ENCODE peak calls at places on chromosomes 6 and 20, in eight cellular contexts. One of them, this sample, is unnamed.

GRCh38 chr6:150775804-150776203 is 89.7 kb upstream of the MTHFD1L start:
- DNase-seq in lower leg skin: no peak
- DNase-seq in cardiac fibroblast: no peak
- DNase-seq in IMR-90: no peak
- DNase-seq in foreskin keratinocyte: no peak
- DNase-seq in A673: no peak
- DNase-seq in epithelial cell of proximal tubule: no peak
- DNase-seq in AG10803: no peak
- DNase-seq in this sample: no peak

GRCh38 chr6:168264593-168265335 is 54.8 kb downstream of the DACT2 start:
- DNase-seq in epithelial cell of proximal tubule: no peak
- DNase-seq in lower leg skin: peak; percentile 66
- DNase-seq in foreskin keratinocyte: peak; percentile 69
- DNase-seq in A673: no peak
- DNase-seq in IMR-90: no peak
- DNase-seq in cardiac fibroblast: peak; percentile 21
- DNase-seq in AG10803: no peak
- DNase-seq in this sample: no peak

GRCh38 chr6:143579703-143580102 is 68.2 kb upstream of the FUCA2 start:
- DNase-seq in lower leg skin: peak; percentile 90
- DNase-seq in IMR-90: peak; percentile 95
- DNase-seq in cardiac fibroblast: peak; percentile 86
- DNase-seq in epithelial cell of proximal tubule: no peak
- DNase-seq in foreskin keratinocyte: peak; percentile 81
- DNase-seq in A673: no peak
- DNase-seq in AG10803: peak; percentile 93
- DNase-seq in this sample: peak; percentile 64

GRCh38 chr6:38982470-38982869 is 66.1 kb upstream of the GLP1R start:
- DNase-seq in lower leg skin: no peak
- DNase-seq in epithelial cell of proximal tubule: no peak
- DNase-seq in cardiac fibroblast: no peak
- DNase-seq in foreskin keratinocyte: no peak
- DNase-seq in AG10803: no peak
- DNase-seq in A673: no peak
- DNase-seq in IMR-90: no peak
- DNase-seq in this sample: no peak

GRCh38 chr6:139436521-139437348 is 62.3 kb upstream of the CITED2 start:
- DNase-seq in cardiac fibroblast: peak; percentile 29
- DNase-seq in A673: no peak
- DNase-seq in epithelial cell of proximal tubule: peak; percentile 91
- DNase-seq in AG10803: peak; percentile 55
- DNase-seq in lower leg skin: no peak
- DNase-seq in foreskin keratinocyte: peak; percentile 77
- DNase-seq in IMR-90: no peak
- DNase-seq in this sample: peak; percentile 55

GRCh38 chr20:35828434-35828833 is 56.6 kb downstream of the PHF20 start:
- DNase-seq in A673: no peak
- DNase-seq in foreskin keratinocyte: no peak
- DNase-seq in IMR-90: no peak
- DNase-seq in AG10803: no peak
- DNase-seq in cardiac fibroblast: no peak
- DNase-seq in lower leg skin: peak; percentile 46
- DNase-seq in epithelial cell of proximal tubule: no peak
- DNase-seq in this sample: no peak

GRCh38 chr20:38286586-38287502 is 17.1 kb upstream of the BPI start:
- DNase-seq in foreskin keratinocyte: no peak
- DNase-seq in epithelial cell of proximal tubule: no peak
- DNase-seq in A673: no peak
- DNase-seq in cardiac fibroblast: no peak
- DNase-seq in lower leg skin: peak; percentile 72
- DNase-seq in AG10803: no peak
- DNase-seq in IMR-90: no peak
- DNase-seq in this sample: no peak

GRCh38 chr6:56637640-56638039 is 5.0 kb downstream of the DST start:
- DNase-seq in lower leg skin: no peak
- DNase-seq in cardiac fibroblast: peak; percentile 87
- DNase-seq in IMR-90: peak; percentile 80
- DNase-seq in A673: peak; percentile 75
- DNase-seq in foreskin keratinocyte: peak; percentile 57
- DNase-seq in epithelial cell of proximal tubule: no peak
- DNase-seq in AG10803: peak; percentile 82
- DNase-seq in this sample: peak; percentile 30

GRCh38 chr6:13046084-13046483 is 282.3 kb downstream of the TBC1D7 start:
- DNase-seq in foreskin keratinocyte: no peak
- DNase-seq in lower leg skin: no peak
- DNase-seq in epithelial cell of proximal tubule: no peak
- DNase-seq in AG10803: no peak
- DNase-seq in cardiac fibroblast: no peak
- DNase-seq in A673: no peak
- DNase-seq in IMR-90: no peak
- DNase-seq in this sample: no peak

GRCh38 chr6:13048113-13048512 is 280.2 kb downstream of the TBC1D7 start:
- DNase-seq in cardiac fibroblast: no peak
- DNase-seq in foreskin keratinocyte: peak; percentile 64
- DNase-seq in lower leg skin: no peak
- DNase-seq in AG10803: no peak
- DNase-seq in epithelial cell of proximal tubule: no peak
- DNase-seq in IMR-90: no peak
- DNase-seq in A673: no peak
- DNase-seq in this sample: no peak

GRCh38 chr6:13053080-13053479 is 275.3 kb downstream of the TBC1D7 start:
- DNase-seq in cardiac fibroblast: peak; percentile 13
- DNase-seq in epithelial cell of proximal tubule: no peak
- DNase-seq in A673: no peak
- DNase-seq in IMR-90: no peak
- DNase-seq in AG10803: no peak
- DNase-seq in foreskin keratinocyte: no peak
- DNase-seq in lower leg skin: no peak
- DNase-seq in this sample: no peak

GRCh38 chr6:13045676-13046075 is 282.7 kb downstream of the TBC1D7 start:
- DNase-seq in IMR-90: no peak
- DNase-seq in cardiac fibroblast: no peak
- DNase-seq in lower leg skin: no peak
- DNase-seq in foreskin keratinocyte: no peak
- DNase-seq in A673: no peak
- DNase-seq in AG10803: no peak
- DNase-seq in epithelial cell of proximal tubule: no peak
- DNase-seq in this sample: no peak

DNA sequence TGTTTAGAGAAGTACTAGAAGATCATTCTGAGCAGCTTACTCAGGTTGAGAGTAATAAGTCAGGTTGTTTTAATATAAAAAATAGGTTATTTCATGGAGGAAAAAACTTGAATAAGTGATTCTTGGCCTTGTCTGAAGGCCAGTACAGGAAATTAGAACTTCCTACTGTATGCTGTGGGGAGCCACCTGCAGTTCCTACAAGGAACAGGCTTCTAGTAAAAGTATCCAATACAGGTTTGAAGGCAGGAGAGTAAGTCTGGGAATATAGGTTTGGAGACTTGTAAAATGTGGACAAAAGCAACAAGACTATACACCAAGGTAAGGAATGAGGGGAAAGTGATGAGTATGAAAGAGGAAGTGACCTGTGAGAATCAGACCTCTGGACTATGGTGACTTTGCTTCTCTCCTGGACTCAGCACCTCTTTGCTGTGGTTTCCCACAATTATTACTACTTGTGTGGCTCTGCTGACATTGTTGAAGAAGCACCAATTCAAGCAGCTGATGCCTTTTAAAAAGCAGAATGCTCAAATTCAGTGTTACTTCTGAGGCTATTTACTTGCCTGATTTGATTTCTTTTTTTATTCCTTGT is 278.6 kb downstream of the TBC1D7 start:
- DNase-seq in A673: no peak
- DNase-seq in IMR-90: no peak
- DNase-seq in lower leg skin: no peak
- DNase-seq in cardiac fibroblast: no peak
- DNase-seq in epithelial cell of proximal tubule: no peak
- DNase-seq in foreskin keratinocyte: no peak
- DNase-seq in AG10803: no peak
- DNase-seq in this sample: no peak
- TF ChIP-seq CTCF in A673: no peak
- TF ChIP-seq CTCF in IMR-90: no peak
- TF ChIP-seq CTCF in lower leg skin: no peak
- TF ChIP-seq CTCF in cardiac fibroblast: no peak
- TF ChIP-seq CTCF in epithelial cell of proximal tubule: peak; percentile 46
- TF ChIP-seq CTCF in foreskin keratinocyte: peak; percentile 25
- TF ChIP-seq CTCF in AG10803: no peak
- TF ChIP-seq CTCF in this sample: no peak

DNA sequence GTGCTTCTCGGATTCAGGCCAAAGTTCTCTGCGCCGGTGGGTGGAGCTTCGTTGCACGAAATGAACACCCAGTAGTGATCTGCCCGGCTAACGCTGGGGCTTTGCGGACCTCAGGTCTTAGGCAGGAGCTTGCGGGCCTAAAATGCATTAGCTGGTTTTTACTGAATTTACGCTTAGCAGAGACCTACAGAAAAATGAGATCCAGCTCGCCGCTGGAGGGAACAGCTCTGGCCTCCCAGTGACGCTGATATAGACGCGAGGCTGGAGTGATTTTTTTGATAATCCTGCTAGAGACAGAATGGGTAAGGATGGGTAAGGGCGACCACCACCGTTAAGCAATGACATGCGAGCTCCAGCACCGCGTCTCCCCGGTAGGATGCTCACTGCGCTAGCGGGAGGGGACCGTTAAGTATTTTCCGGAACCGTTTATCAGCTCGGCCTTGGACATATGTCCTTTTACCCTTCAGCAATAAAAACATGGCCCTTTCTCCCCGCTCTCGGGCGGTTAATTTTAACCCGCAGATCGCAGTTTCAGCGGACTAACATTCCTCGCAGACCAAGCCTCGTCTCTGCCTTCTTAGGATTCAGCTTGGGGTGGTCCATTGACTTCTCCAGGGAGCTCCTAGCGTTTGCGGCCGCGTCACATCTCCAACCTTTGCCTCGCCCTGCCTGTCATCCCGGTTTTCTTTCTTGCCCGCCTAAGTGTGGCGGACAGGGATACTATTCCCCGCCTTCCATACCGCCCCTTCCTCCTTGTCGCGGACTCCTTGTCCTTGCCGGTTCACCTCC is 109.3 kb downstream of the GPX5 start:
- DNase-seq in foreskin keratinocyte: peak; percentile 22
- DNase-seq in lower leg skin: no peak
- DNase-seq in AG10803: no peak
- DNase-seq in A673: peak; percentile 47
- DNase-seq in epithelial cell of proximal tubule: no peak
- DNase-seq in IMR-90: no peak
- DNase-seq in cardiac fibroblast: peak; percentile 20
- DNase-seq in this sample: peak; percentile 15
- TF ChIP-seq CTCF in foreskin keratinocyte: no peak
- TF ChIP-seq CTCF in lower leg skin: no peak
- TF ChIP-seq CTCF in AG10803: no peak
- TF ChIP-seq CTCF in A673: no peak
- TF ChIP-seq CTCF in epithelial cell of proximal tubule: no peak
- TF ChIP-seq CTCF in IMR-90: no peak
- TF ChIP-seq CTCF in cardiac fibroblast: no peak
- TF ChIP-seq CTCF in this sample: no peak

GRCh38 chr6:26319405-26320128 is 45.4 kb upstream of the BTN3A2 start:
- DNase-seq in A673: no peak
- DNase-seq in lower leg skin: no peak
- DNase-seq in cardiac fibroblast: no peak
- DNase-seq in AG10803: no peak
- DNase-seq in foreskin keratinocyte: no peak
- DNase-seq in IMR-90: no peak
- DNase-seq in epithelial cell of proximal tubule: no peak
- DNase-seq in this sample: no peak
- TF ChIP-seq CTCF in A673: no peak
- TF ChIP-seq CTCF in lower leg skin: no peak
- TF ChIP-seq CTCF in cardiac fibroblast: no peak
- TF ChIP-seq CTCF in AG10803: no peak
- TF ChIP-seq CTCF in foreskin keratinocyte: peak; percentile 3
- TF ChIP-seq CTCF in IMR-90: no peak
- TF ChIP-seq CTCF in epithelial cell of proximal tubule: no peak
- TF ChIP-seq CTCF in this sample: no peak

GRCh38 chr20:57708694-57709673 is 831 bp downstream of the PMEPA1 start:
- DNase-seq in cardiac fibroblast: peak; percentile 17
- DNase-seq in IMR-90: peak; percentile 19
- DNase-seq in AG10803: no peak
- DNase-seq in A673: peak; percentile 22
- DNase-seq in lower leg skin: peak; percentile 93
- DNase-seq in foreskin keratinocyte: no peak
- DNase-seq in epithelial cell of proximal tubule: no peak
- DNase-seq in this sample: no peak

GRCh38 chr20:57710841-57711240 is 1.0 kb upstream of the PMEPA1 start:
- DNase-seq in IMR-90: no peak
- DNase-seq in cardiac fibroblast: no peak
- DNase-seq in A673: no peak
- DNase-seq in AG10803: no peak
- DNase-seq in foreskin keratinocyte: no peak
- DNase-seq in lower leg skin: no peak
- DNase-seq in epithelial cell of proximal tubule: no peak
- DNase-seq in this sample: no peak

GRCh38 chr20:57711311-57711712 is 1.5 kb upstream of the PMEPA1 start:
- DNase-seq in epithelial cell of proximal tubule: no peak
- DNase-seq in A673: no peak
- DNase-seq in lower leg skin: no peak
- DNase-seq in AG10803: no peak
- DNase-seq in cardiac fibroblast: no peak
- DNase-seq in IMR-90: no peak
- DNase-seq in foreskin keratinocyte: no peak
- DNase-seq in this sample: no peak

GRCh38 chr20:57711826-57712225 is 2.0 kb upstream of the PMEPA1 start:
- DNase-seq in AG10803: no peak
- DNase-seq in foreskin keratinocyte: no peak
- DNase-seq in epithelial cell of proximal tubule: no peak
- DNase-seq in IMR-90: no peak
- DNase-seq in cardiac fibroblast: no peak
- DNase-seq in A673: no peak
- DNase-seq in lower leg skin: no peak
- DNase-seq in this sample: no peak

DNA sequence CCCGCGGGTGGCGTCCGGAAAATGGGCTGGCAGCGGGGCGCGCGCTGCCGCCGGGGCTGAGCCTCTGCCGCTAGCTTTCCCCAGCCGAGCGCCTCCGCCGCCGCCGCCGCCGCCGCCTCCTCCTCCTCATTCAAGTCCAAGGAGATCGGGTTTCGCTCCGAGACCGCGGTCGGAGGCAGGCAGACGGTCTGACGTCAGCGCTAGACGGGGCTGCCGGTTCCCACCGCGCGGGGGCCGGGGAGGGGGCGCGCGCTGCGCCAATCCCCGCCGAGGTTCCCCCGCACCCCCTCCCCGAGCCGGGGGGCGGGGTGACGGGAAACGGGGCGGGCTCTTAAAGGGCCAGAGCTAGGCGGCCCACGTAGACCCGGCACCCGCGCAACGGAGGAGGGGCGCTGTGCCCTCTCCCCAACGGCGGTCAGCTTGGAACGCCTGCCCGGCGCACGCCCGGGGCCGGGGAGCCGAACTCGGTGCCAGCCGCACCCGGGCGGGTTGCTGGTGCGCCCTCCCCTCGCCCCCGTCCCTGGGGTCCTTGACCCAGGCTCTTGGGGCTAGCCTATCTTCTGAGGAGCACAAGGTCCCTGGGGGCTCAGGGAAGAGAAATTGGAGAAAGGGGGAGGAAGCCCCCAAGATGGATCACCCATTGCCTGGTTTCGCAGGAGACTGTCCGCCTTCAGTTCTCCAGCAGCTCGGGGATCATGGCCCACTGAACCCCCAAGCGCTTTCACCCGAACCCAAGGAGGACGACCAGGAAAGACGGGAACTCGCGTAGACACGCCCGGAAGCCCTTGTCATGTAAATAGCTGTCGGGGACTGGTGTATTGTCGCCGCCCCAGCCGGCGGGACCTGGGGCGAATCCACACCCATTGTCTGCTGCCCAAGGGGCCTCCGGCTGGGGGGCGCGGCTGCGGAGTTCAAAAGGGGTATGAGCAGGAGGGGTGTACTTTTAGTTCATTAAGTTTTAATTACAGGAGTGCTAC is at the start of gene PMEPA1:
- DNase-seq in cardiac fibroblast: peak; percentile 97
- DNase-seq in A673: peak; percentile 97
- DNase-seq in IMR-90: peak; percentile 95
- DNase-seq in epithelial cell of proximal tubule: no peak
- DNase-seq in lower leg skin: peak; percentile 98
- DNase-seq in foreskin keratinocyte: peak; percentile 88
- DNase-seq in AG10803: peak; percentile 96
- DNase-seq in this sample: peak; percentile 99
- TF ChIP-seq CTCF in cardiac fibroblast: no peak
- TF ChIP-seq CTCF in A673: no peak
- TF ChIP-seq CTCF in IMR-90: no peak
- TF ChIP-seq CTCF in epithelial cell of proximal tubule: no peak
- TF ChIP-seq CTCF in lower leg skin: no peak
- TF ChIP-seq CTCF in foreskin keratinocyte: peak; percentile 27
- TF ChIP-seq CTCF in AG10803: no peak
- TF ChIP-seq CTCF in this sample: no peak